ENCODE peak calls at places on chromosome 7, in four cellular contexts. V, T, K and B are unnamed samples.

GRCh38 chr7:1579481-1580421 is 9.9 kb upstream of the PSMG3 start:
- DNase-seq in T (peak), K (peak), V (peak), B (no peak)

GRCh38 chr7:66050337-66050957 is 25.2 kb upstream of the ASL start:
- DNase-seq in V (peak), K (no peak), T (no peak), B (no peak)

GRCh38 chr7:73443543-73444255 is 10.1 kb downstream of the FZD9 start:
- DNase-seq in T (no peak), K (no peak), V (no peak), B (no peak)

GRCh38 chr7:33888206-33888605 is 17.1 kb upstream of the BMPER start:
- DNase-seq in T (no peak), V (no peak), K (no peak), B (no peak)

GRCh38 chr7:2757904-2758672 is 70.1 kb downstream of the AMZ1 start:
- DNase-seq in T (peak), V (no peak), K (peak), B (peak)

GRCh38 chr7:143285454-143285756 is 647 bp downstream of the TMEM139 start:
- DNase-seq in T (no peak), K (no peak), V (no peak), B (peak)

GRCh38 chr7:114715907-114716306 is 206.0 kb upstream of the MDFIC start:
- DNase-seq in V (no peak), T (no peak), K (no peak), B (no peak)

GRCh38 chr7:151420144-151420543 is 10.3 kb upstream of the WDR86 start:
- DNase-seq in V (peak), K (no peak), T (no peak), B (no peak)

GRCh38 chr7:79683185-79683890 is 229.9 kb upstream of the MAGI2 start:
- DNase-seq in T (no peak), K (no peak), V (no peak), B (no peak)

GRCh38 chr7:148175512-148175911 is 415.1 kb upstream of the C7orf33 start:
- DNase-seq in T (no peak), K (no peak), V (no peak), B (no peak)

GRCh38 chr7:77409739-77410545 is 6.2 kb downstream of the GSAP start:
- DNase-seq in V (no peak), K (no peak), T (no peak), B (no peak)

GRCh38 chr7:155983176-155983815 is 171.0 kb upstream of the SHH start:
- DNase-seq in T (no peak), K (no peak), V (no peak), B (no peak)

GRCh38 chr7:2195403-2196246 is 37.1 kb downstream of the MAD1L1 start:
- DNase-seq in K (no peak), V (no peak), T (no peak), B (no peak)